ENCODE peak calls at places on chromosomes 4 and X, in ten cellular contexts. One of them, this sample, is unnamed.

GRCh38 chrX:15948318-15948660 is 93.7 kb upstream of the AP1S2 start:
- DNase-seq in hepatocyte: no peak
- DNase-seq in Kasumi-1: no peak
- DNase-seq in RKO: no peak
- DNase-seq in hepatic stellate cell: no peak
- DNase-seq in naive thymus-derived CD8-positive, alpha-beta T cell: no peak
- DNase-seq in stomach: no peak
- DNase-seq in left cardiac atrium: no peak
- DNase-seq in dorsolateral prefrontal cortex: no peak
- DNase-seq in activated CD4-positive, alpha-beta memory T cell treated with anti-CD3 and anti-CD28 coated beads, Interleukin-2, amount 10 ng/mL, durations not matched to agents 7 days and 5 days: no peak
- DNase-seq in this sample: no peak

GRCh38 chr4:179678093-179678804 is 2236.0 kb upstream of the AGA start:
- DNase-seq in stomach: no peak
- DNase-seq in activated CD4-positive, alpha-beta memory T cell treated with anti-CD3 and anti-CD28 coated beads, Interleukin-2, amount 10 ng/mL, durations not matched to agents 7 days and 5 days: no peak
- DNase-seq in naive thymus-derived CD8-positive, alpha-beta T cell: no peak
- DNase-seq in Kasumi-1: no peak
- DNase-seq in dorsolateral prefrontal cortex: no peak
- DNase-seq in hepatic stellate cell: no peak
- DNase-seq in left cardiac atrium: no peak
- DNase-seq in RKO: no peak
- DNase-seq in hepatocyte: no peak
- DNase-seq in this sample: no peak

GRCh38 chr4:125346616-125347015 is 31.9 kb downstream of the FAT4 start:
- DNase-seq in hepatic stellate cell: no peak
- DNase-seq in activated CD4-positive, alpha-beta memory T cell treated with anti-CD3 and anti-CD28 coated beads, Interleukin-2, amount 10 ng/mL, durations not matched to agents 7 days and 5 days: no peak
- DNase-seq in dorsolateral prefrontal cortex: no peak
- DNase-seq in Kasumi-1: no peak
- DNase-seq in left cardiac atrium: no peak
- DNase-seq in stomach: no peak
- DNase-seq in RKO: no peak
- DNase-seq in hepatocyte: no peak
- DNase-seq in naive thymus-derived CD8-positive, alpha-beta T cell: no peak
- DNase-seq in this sample: no peak

GRCh38 chr4:88097301-88097700 is 61.1 kb downstream of the ABCG2 start:
- DNase-seq in Kasumi-1: no peak
- DNase-seq in left cardiac atrium: no peak
- DNase-seq in RKO: no peak
- DNase-seq in hepatic stellate cell: no peak
- DNase-seq in stomach: no peak
- DNase-seq in dorsolateral prefrontal cortex: no peak
- DNase-seq in naive thymus-derived CD8-positive, alpha-beta T cell: no peak
- DNase-seq in activated CD4-positive, alpha-beta memory T cell treated with anti-CD3 and anti-CD28 coated beads, Interleukin-2, amount 10 ng/mL, durations not matched to agents 7 days and 5 days: no peak
- DNase-seq in hepatocyte: no peak
- DNase-seq in this sample: no peak

GRCh38 chr4:38782452-38783108 is at the start of gene TLR10:
- DNase-seq in hepatic stellate cell: peak; percentile 12
- DNase-seq in stomach: peak; percentile 36
- DNase-seq in hepatocyte: peak; percentile 75
- DNase-seq in Kasumi-1: peak; percentile 80
- DNase-seq in activated CD4-positive, alpha-beta memory T cell treated with anti-CD3 and anti-CD28 coated beads, Interleukin-2, amount 10 ng/mL, durations not matched to agents 7 days and 5 days: peak; percentile 32
- DNase-seq in RKO: peak; percentile 61
- DNase-seq in left cardiac atrium: no peak
- DNase-seq in naive thymus-derived CD8-positive, alpha-beta T cell: peak; percentile 56
- DNase-seq in dorsolateral prefrontal cortex: no peak
- DNase-seq in this sample: no peak

GRCh38 chr4:10032625-10033024 is 11.3 kb upstream of the SLC2A9 start:
- DNase-seq in Kasumi-1: no peak
- DNase-seq in stomach: no peak
- DNase-seq in naive thymus-derived CD8-positive, alpha-beta T cell: no peak
- DNase-seq in left cardiac atrium: no peak
- DNase-seq in activated CD4-positive, alpha-beta memory T cell treated with anti-CD3 and anti-CD28 coated beads, Interleukin-2, amount 10 ng/mL, durations not matched to agents 7 days and 5 days: no peak
- DNase-seq in dorsolateral prefrontal cortex: no peak
- DNase-seq in hepatic stellate cell: no peak
- DNase-seq in hepatocyte: no peak
- DNase-seq in RKO: peak; percentile 62
- DNase-seq in this sample: no peak

GRCh38 chr4:84325625-84326024 is 173.5 kb downstream of the NKX6-1 start:
- DNase-seq in hepatocyte: no peak
- DNase-seq in left cardiac atrium: no peak
- DNase-seq in activated CD4-positive, alpha-beta memory T cell treated with anti-CD3 and anti-CD28 coated beads, Interleukin-2, amount 10 ng/mL, durations not matched to agents 7 days and 5 days: no peak
- DNase-seq in dorsolateral prefrontal cortex: no peak
- DNase-seq in naive thymus-derived CD8-positive, alpha-beta T cell: no peak
- DNase-seq in Kasumi-1: no peak
- DNase-seq in stomach: no peak
- DNase-seq in RKO: no peak
- DNase-seq in hepatic stellate cell: no peak
- DNase-seq in this sample: no peak

GRCh38 chr4:128757712-128758111 is 51.8 kb upstream of the JADE1 start:
- DNase-seq in activated CD4-positive, alpha-beta memory T cell treated with anti-CD3 and anti-CD28 coated beads, Interleukin-2, amount 10 ng/mL, durations not matched to agents 7 days and 5 days: no peak
- DNase-seq in hepatocyte: no peak
- DNase-seq in Kasumi-1: no peak
- DNase-seq in left cardiac atrium: peak; percentile 32
- DNase-seq in naive thymus-derived CD8-positive, alpha-beta T cell: no peak
- DNase-seq in RKO: no peak
- DNase-seq in hepatic stellate cell: no peak
- DNase-seq in dorsolateral prefrontal cortex: no peak
- DNase-seq in stomach: peak; percentile 43
- DNase-seq in this sample: peak; percentile 61

GRCh38 chr4:110970642-110971041 is 347.8 kb upstream of the PITX2 start:
- DNase-seq in RKO: peak; percentile 72
- DNase-seq in hepatocyte: peak; percentile 70
- DNase-seq in dorsolateral prefrontal cortex: no peak
- DNase-seq in left cardiac atrium: no peak
- DNase-seq in Kasumi-1: peak; percentile 83
- DNase-seq in activated CD4-positive, alpha-beta memory T cell treated with anti-CD3 and anti-CD28 coated beads, Interleukin-2, amount 10 ng/mL, durations not matched to agents 7 days and 5 days: no peak
- DNase-seq in stomach: peak; percentile 26
- DNase-seq in naive thymus-derived CD8-positive, alpha-beta T cell: no peak
- DNase-seq in hepatic stellate cell: peak; percentile 3
- DNase-seq in this sample: no peak

GRCh38 chr4:83618431-83618830 is 82.5 kb downstream of the GPAT3 start:
- DNase-seq in stomach: peak; percentile 65
- DNase-seq in hepatic stellate cell: peak; percentile 47
- DNase-seq in naive thymus-derived CD8-positive, alpha-beta T cell: no peak
- DNase-seq in hepatocyte: peak; percentile 81
- DNase-seq in RKO: peak; percentile 54
- DNase-seq in Kasumi-1: no peak
- DNase-seq in activated CD4-positive, alpha-beta memory T cell treated with anti-CD3 and anti-CD28 coated beads, Interleukin-2, amount 10 ng/mL, durations not matched to agents 7 days and 5 days: no peak
- DNase-seq in dorsolateral prefrontal cortex: no peak
- DNase-seq in left cardiac atrium: no peak
- DNase-seq in this sample: peak; percentile 60

GRCh38 chrX:100829730-100830129 is 9.5 kb downstream of the CSTF2 start:
- DNase-seq in left cardiac atrium: no peak
- DNase-seq in activated CD4-positive, alpha-beta memory T cell treated with anti-CD3 and anti-CD28 coated beads, Interleukin-2, amount 10 ng/mL, durations not matched to agents 7 days and 5 days: peak; percentile 23
- DNase-seq in hepatic stellate cell: no peak
- DNase-seq in Kasumi-1: peak; percentile 13
- DNase-seq in stomach: no peak
- DNase-seq in dorsolateral prefrontal cortex: no peak
- DNase-seq in naive thymus-derived CD8-positive, alpha-beta T cell: no peak
- DNase-seq in RKO: peak; percentile 14
- DNase-seq in hepatocyte: no peak
- DNase-seq in this sample: no peak

GRCh38 chrX:81556880-81557279 is 355.0 kb downstream of the SH3BGRL start:
- DNase-seq in dorsolateral prefrontal cortex: no peak
- DNase-seq in stomach: no peak
- DNase-seq in Kasumi-1: no peak
- DNase-seq in activated CD4-positive, alpha-beta memory T cell treated with anti-CD3 and anti-CD28 coated beads, Interleukin-2, amount 10 ng/mL, durations not matched to agents 7 days and 5 days: no peak
- DNase-seq in hepatic stellate cell: no peak
- DNase-seq in left cardiac atrium: no peak
- DNase-seq in RKO: no peak
- DNase-seq in naive thymus-derived CD8-positive, alpha-beta T cell: no peak
- DNase-seq in hepatocyte: no peak
- DNase-seq in this sample: no peak

GRCh38 chr4:40211224-40212185 is 14.7 kb downstream of the RHOH start:
- DNase-seq in naive thymus-derived CD8-positive, alpha-beta T cell: no peak
- DNase-seq in Kasumi-1: no peak
- DNase-seq in RKO: no peak
- DNase-seq in hepatocyte: no peak
- DNase-seq in stomach: no peak
- DNase-seq in activated CD4-positive, alpha-beta memory T cell treated with anti-CD3 and anti-CD28 coated beads, Interleukin-2, amount 10 ng/mL, durations not matched to agents 7 days and 5 days: no peak
- DNase-seq in hepatic stellate cell: no peak
- DNase-seq in dorsolateral prefrontal cortex: no peak
- DNase-seq in left cardiac atrium: no peak
- DNase-seq in this sample: no peak

GRCh38 chr4:5051692-5052423 is 578 bp downstream of the STK32B start:
- DNase-seq in hepatic stellate cell: no peak
- DNase-seq in RKO: no peak
- DNase-seq in Kasumi-1: peak; percentile 37
- DNase-seq in stomach: peak; percentile 38
- DNase-seq in activated CD4-positive, alpha-beta memory T cell treated with anti-CD3 and anti-CD28 coated beads, Interleukin-2, amount 10 ng/mL, durations not matched to agents 7 days and 5 days: no peak
- DNase-seq in dorsolateral prefrontal cortex: peak; percentile 43
- DNase-seq in hepatocyte: no peak
- DNase-seq in left cardiac atrium: peak; percentile 26
- DNase-seq in naive thymus-derived CD8-positive, alpha-beta T cell: no peak
- DNase-seq in this sample: no peak

GRCh38 chr4:95124906-95125504 is 367.2 kb downstream of the BMPR1B start:
- DNase-seq in Kasumi-1: peak; percentile 71
- DNase-seq in hepatic stellate cell: peak; percentile 29
- DNase-seq in left cardiac atrium: no peak
- DNase-seq in activated CD4-positive, alpha-beta memory T cell treated with anti-CD3 and anti-CD28 coated beads, Interleukin-2, amount 10 ng/mL, durations not matched to agents 7 days and 5 days: no peak
- DNase-seq in dorsolateral prefrontal cortex: no peak
- DNase-seq in hepatocyte: peak; percentile 75
- DNase-seq in naive thymus-derived CD8-positive, alpha-beta T cell: no peak
- DNase-seq in RKO: peak; percentile 59
- DNase-seq in stomach: no peak
- DNase-seq in this sample: no peak

GRCh38 chr4:76752911-76753494 is 144.9 kb downstream of the SOWAHB start:
- DNase-seq in Kasumi-1: no peak
- DNase-seq in activated CD4-positive, alpha-beta memory T cell treated with anti-CD3 and anti-CD28 coated beads, Interleukin-2, amount 10 ng/mL, durations not matched to agents 7 days and 5 days: no peak
- DNase-seq in left cardiac atrium: peak; percentile 38
- DNase-seq in dorsolateral prefrontal cortex: no peak
- DNase-seq in hepatocyte: peak; percentile 58
- DNase-seq in RKO: peak; percentile 83
- DNase-seq in naive thymus-derived CD8-positive, alpha-beta T cell: no peak
- DNase-seq in hepatic stellate cell: peak; percentile 82
- DNase-seq in stomach: no peak
- DNase-seq in this sample: peak; percentile 42

GRCh38 chr4:105637409-105638258 is 70.9 kb downstream of the INTS12 start:
- DNase-seq in stomach: peak; percentile 79
- DNase-seq in left cardiac atrium: peak; percentile 78
- DNase-seq in hepatic stellate cell: no peak
- DNase-seq in naive thymus-derived CD8-positive, alpha-beta T cell: no peak
- DNase-seq in dorsolateral prefrontal cortex: peak; percentile 78
- DNase-seq in hepatocyte: peak; percentile 58
- DNase-seq in activated CD4-positive, alpha-beta memory T cell treated with anti-CD3 and anti-CD28 coated beads, Interleukin-2, amount 10 ng/mL, durations not matched to agents 7 days and 5 days: no peak
- DNase-seq in Kasumi-1: peak; percentile 34
- DNase-seq in RKO: no peak
- DNase-seq in this sample: peak; percentile 70

GRCh38 chr4:41319553-41319952 is 62.8 kb downstream of the UCHL1 start:
- DNase-seq in RKO: no peak
- DNase-seq in left cardiac atrium: no peak
- DNase-seq in naive thymus-derived CD8-positive, alpha-beta T cell: no peak
- DNase-seq in Kasumi-1: no peak
- DNase-seq in stomach: no peak
- DNase-seq in hepatic stellate cell: no peak
- DNase-seq in activated CD4-positive, alpha-beta memory T cell treated with anti-CD3 and anti-CD28 coated beads, Interleukin-2, amount 10 ng/mL, durations not matched to agents 7 days and 5 days: no peak
- DNase-seq in hepatocyte: peak; percentile 27
- DNase-seq in dorsolateral prefrontal cortex: no peak
- DNase-seq in this sample: no peak

GRCh38 chr4:176882201-176882600 is 89.5 kb upstream of the VEGFC start:
- DNase-seq in naive thymus-derived CD8-positive, alpha-beta T cell: no peak
- DNase-seq in dorsolateral prefrontal cortex: no peak
- DNase-seq in activated CD4-positive, alpha-beta memory T cell treated with anti-CD3 and anti-CD28 coated beads, Interleukin-2, amount 10 ng/mL, durations not matched to agents 7 days and 5 days: no peak
- DNase-seq in Kasumi-1: no peak
- DNase-seq in left cardiac atrium: no peak
- DNase-seq in stomach: no peak
- DNase-seq in RKO: no peak
- DNase-seq in hepatocyte: no peak
- DNase-seq in hepatic stellate cell: no peak
- DNase-seq in this sample: no peak

GRCh38 chr4:143773998-143774898 is 73.8 kb upstream of the FREM3 start:
- DNase-seq in Kasumi-1: peak; percentile 65
- DNase-seq in RKO: peak; percentile 79
- DNase-seq in dorsolateral prefrontal cortex: no peak
- DNase-seq in naive thymus-derived CD8-positive, alpha-beta T cell: peak; percentile 14
- DNase-seq in stomach: peak; percentile 54
- DNase-seq in hepatocyte: peak; percentile 77
- DNase-seq in hepatic stellate cell: peak; percentile 3
- DNase-seq in activated CD4-positive, alpha-beta memory T cell treated with anti-CD3 and anti-CD28 coated beads, Interleukin-2, amount 10 ng/mL, durations not matched to agents 7 days and 5 days: peak; percentile 48
- DNase-seq in left cardiac atrium: peak; percentile 24
- DNase-seq in this sample: no peak

GRCh38 chr4:108730579-108730978 is 32.3 kb downstream of the ETNPPL start:
- DNase-seq in RKO: no peak
- DNase-seq in left cardiac atrium: no peak
- DNase-seq in hepatocyte: peak; percentile 20
- DNase-seq in activated CD4-positive, alpha-beta memory T cell treated with anti-CD3 and anti-CD28 coated beads, Interleukin-2, amount 10 ng/mL, durations not matched to agents 7 days and 5 days: no peak
- DNase-seq in dorsolateral prefrontal cortex: no peak
- DNase-seq in stomach: no peak
- DNase-seq in Kasumi-1: no peak
- DNase-seq in naive thymus-derived CD8-positive, alpha-beta T cell: no peak
- DNase-seq in hepatic stellate cell: no peak
- DNase-seq in this sample: no peak